ENCODE peak calls at places on chromosome 1, in nine cellular contexts. N is AG04449, V is omental fat pad, T is bronchial epithelial cell, B is psoas muscle, C is prostate gland, G is RWPE1, F is cardiac fibroblast, M is GM23338. H is an unnamed sample.

GRCh38 chr1:68104155-68104554 is 53.7 kb upstream of the DIRAS3 start:
- DNase-seq in N (no peak), V (no peak), T (no peak), B (no peak), C (no peak), G (no peak), F (peak), M (no peak), H (no peak)

GRCh38 chr1:179786815-179787736 is 44.0 kb downstream of the FAM163A start:
- DNase-seq in N (no peak), V (no peak), T (no peak), B (no peak), C (no peak), G (no peak), F (no peak), M (no peak), H (no peak)

GRCh38 chr1:35281565-35281964 is 13.1 kb downstream of the ZMYM4 start:
- DNase-seq in N (no peak), V (no peak), T (no peak), B (no peak), C (no peak), G (no peak), F (no peak), M (no peak), H (no peak)

GRCh38 chr1:40531381-40532061 is at the start of gene ZNF684:
- DNase-seq in N (peak), V (peak), T (peak), B (peak), C (peak), G (peak), F (peak), M (peak), H (peak)

GRCh38 chr1:161473363-161473762 is 31.9 kb upstream of the FCGR2A start:
- DNase-seq in N (no peak), V (no peak), T (no peak), B (no peak), C (no peak), G (no peak), F (peak), M (peak), H (no peak)

GRCh38 chr1:234541281-234541975 is 62.4 kb upstream of the TARBP1 start:
- DNase-seq in N (no peak), V (no peak), T (peak), B (no peak), C (no peak), G (peak), F (peak), M (no peak), H (no peak)

GRCh38 chr1:91098299-91098901 is 76.6 kb upstream of the ZNF644 start:
- DNase-seq in N (no peak), V (no peak), T (peak), B (no peak), C (no peak), G (no peak), F (no peak), M (no peak), H (no peak)

GRCh38 chr1:41314376-41314775 is 46.9 kb upstream of the FOXO6 start:
- DNase-seq in N (no peak), V (no peak), T (peak), B (no peak), C (no peak), G (no peak), F (peak), M (no peak), H (no peak)

GRCh38 chr1:215399787-215400186 is 167.3 kb upstream of the KCTD3 start:
- DNase-seq in N (no peak), V (no peak), T (no peak), B (no peak), C (no peak), G (no peak), F (no peak), M (no peak), H (no peak)

GRCh38 chr1:64110924-64111777 is 92.3 kb upstream of the UBE2U start:
- DNase-seq in N (no peak), V (no peak), T (no peak), B (no peak), C (no peak), G (no peak), F (no peak), M (no peak), H (no peak)

GRCh38 chr1:233057836-233058235 is 107.4 kb downstream of the NTPCR start:
- DNase-seq in N (no peak), V (no peak), T (no peak), B (no peak), C (no peak), G (no peak), F (no peak), M (no peak), H (no peak)

GRCh38 chr1:5488448-5488847 is 503.8 kb downstream of the NPHP4 start:
- DNase-seq in N (no peak), V (no peak), T (no peak), B (no peak), C (no peak), G (no peak), F (no peak), M (no peak), H (no peak)

GRCh38 chr1:2480986-2481364 is 4.9 kb downstream of the PLCH2 start:
- DNase-seq in N (no peak), V (no peak), T (no peak), B (no peak), C (peak), G (no peak), F (no peak), M (no peak), H (no peak)

GRCh38 chr1:29985376-29985945 is 737.9 kb downstream of the MATN1 start:
- DNase-seq in N (no peak), V (no peak), T (no peak), B (no peak), C (no peak), G (no peak), F (no peak), M (no peak), H (no peak)

GRCh38 chr1:23273450-23274133 is 56.3 kb upstream of the HTR1D start:
- DNase-seq in N (peak), V (no peak), T (peak), B (no peak), C (no peak), G (peak), F (peak), M (no peak), H (peak)

GRCh38 chr1:6466023-6466422 is at the start of gene TNFRSF25:
- DNase-seq in N (no peak), V (no peak), T (no peak), B (no peak), C (no peak), G (no peak), F (no peak), M (peak), H (no peak)

GRCh38 chr1:75696000-75696399 is 28.5 kb upstream of the ACADM start:
- DNase-seq in N (no peak), V (no peak), T (no peak), B (no peak), C (no peak), G (no peak), F (no peak), M (no peak), H (no peak)

GRCh38 chr1:31510853-31511789 is 65.2 kb upstream of the TINAGL1 start:
- DNase-seq in N (no peak), V (no peak), T (peak), B (no peak), C (peak), G (peak), F (no peak), M (peak), H (no peak)

GRCh38 chr1:40153073-40153770 is 8.0 kb upstream of the RLF start:
- DNase-seq in N (no peak), V (no peak), T (peak), B (no peak), C (peak), G (peak), F (peak), M (peak), H (peak)

GRCh38 chr1:219670426-219671149 is 57.7 kb upstream of the ZC3H11B start:
- DNase-seq in N (no peak), V (no peak), T (no peak), B (no peak), C (no peak), G (no peak), F (peak), M (no peak), H (no peak)

GRCh38 chr1:218366322-218367052 is 21.4 kb downstream of the TGFB2 start:
- DNase-seq in N (no peak), V (no peak), T (no peak), B (no peak), C (no peak), G (no peak), F (peak), M (no peak), H (no peak)

GRCh38 chr1:59415876-59416275 is 119.0 kb downstream of the FGGY start:
- DNase-seq in N (no peak), V (no peak), T (no peak), B (no peak), C (no peak), G (no peak), F (no peak), M (no peak), H (no peak)

GRCh38 chr1:159821171-159821867 is 5.4 kb upstream of the SLAMF8 start:
- DNase-seq in N (no peak), V (no peak), T (no peak), B (no peak), C (no peak), G (no peak), F (peak), M (peak), H (no peak)

GRCh38 chr1:9901148-9902059 is 8.7 kb downstream of the CTNNBIP1 start:
- DNase-seq in N (no peak), V (no peak), T (no peak), B (no peak), C (no peak), G (no peak), F (no peak), M (no peak), H (no peak)

GRCh38 chr1:85607126-85607912 is 26.8 kb downstream of the CCN1 start:
- DNase-seq in N (peak), V (no peak), T (peak), B (no peak), C (no peak), G (peak), F (peak), M (peak), H (peak)

GRCh38 chr1:211420845-211421454 is 71.0 kb downstream of the RD3 start:
- DNase-seq in N (no peak), V (no peak), T (no peak), B (no peak), C (no peak), G (no peak), F (peak), M (no peak), H (no peak)

GRCh38 chr1:234067584-234067983 is 163.1 kb downstream of the SLC35F3 start:
- DNase-seq in N (no peak), V (no peak), T (no peak), B (no peak), C (no peak), G (no peak), F (no peak), M (no peak), H (no peak)

GRCh38 chr1:24659993-24660665 is 17.0 kb downstream of the SRRM1 start:
- DNase-seq in N (no peak), V (no peak), T (no peak), B (no peak), C (no peak), G (no peak), F (peak), M (no peak), H (no peak)

GRCh38 chr1:212585210-212585609 is 23.4 kb upstream of the ATF3 start:
- DNase-seq in N (no peak), V (no peak), T (no peak), B (no peak), C (no peak), G (no peak), F (no peak), M (no peak), H (no peak)

GRCh38 chr1:212587304-212588136 is 21.0 kb upstream of the ATF3 start:
- DNase-seq in N (peak), V (no peak), T (no peak), B (no peak), C (no peak), G (no peak), F (peak), M (no peak), H (no peak)

GRCh38 chr1:212586429-212587303 is 21.9 kb upstream of the ATF3 start:
- DNase-seq in N (no peak), V (no peak), T (no peak), B (no peak), C (no peak), G (no peak), F (no peak), M (no peak), H (no peak)

GRCh38 chr1:212589434-212589833 is 19.1 kb upstream of the ATF3 start:
- DNase-seq in N (no peak), V (no peak), T (no peak), B (no peak), C (no peak), G (no peak), F (no peak), M (no peak), H (no peak)

GRCh38 chr1:212588137-212588510 is 20.4 kb upstream of the ATF3 start:
- DNase-seq in N (no peak), V (no peak), T (no peak), B (no peak), C (no peak), G (no peak), F (no peak), M (no peak), H (no peak)
- TF ChIP-seq CTCF in N (no peak), V (no peak), T (no peak), B (no peak), C (no peak), G (no peak), F (no peak), M (no peak), H (no peak)

GRCh38 chr1:239951518-239952130 is 140.1 kb upstream of the FMN2 start:
- DNase-seq in N (peak), V (peak), T (peak), B (peak), C (peak), G (peak), F (peak), M (peak), H (peak)

GRCh38 chr1:239954836-239955235 is 136.8 kb upstream of the FMN2 start:
- DNase-seq in N (no peak), V (no peak), T (no peak), B (no peak), C (no peak), G (no peak), F (no peak), M (no peak), H (no peak)

GRCh38 chr1:239956230-239956629 is 135.5 kb upstream of the FMN2 start:
- DNase-seq in N (no peak), V (no peak), T (no peak), B (no peak), C (no peak), G (no peak), F (no peak), M (no peak), H (no peak)

GRCh38 chr1:239955431-239955830 is 136.3 kb upstream of the FMN2 start:
- DNase-seq in N (no peak), V (no peak), T (no peak), B (no peak), C (no peak), G (no peak), F (no peak), M (no peak), H (no peak)

DNA sequence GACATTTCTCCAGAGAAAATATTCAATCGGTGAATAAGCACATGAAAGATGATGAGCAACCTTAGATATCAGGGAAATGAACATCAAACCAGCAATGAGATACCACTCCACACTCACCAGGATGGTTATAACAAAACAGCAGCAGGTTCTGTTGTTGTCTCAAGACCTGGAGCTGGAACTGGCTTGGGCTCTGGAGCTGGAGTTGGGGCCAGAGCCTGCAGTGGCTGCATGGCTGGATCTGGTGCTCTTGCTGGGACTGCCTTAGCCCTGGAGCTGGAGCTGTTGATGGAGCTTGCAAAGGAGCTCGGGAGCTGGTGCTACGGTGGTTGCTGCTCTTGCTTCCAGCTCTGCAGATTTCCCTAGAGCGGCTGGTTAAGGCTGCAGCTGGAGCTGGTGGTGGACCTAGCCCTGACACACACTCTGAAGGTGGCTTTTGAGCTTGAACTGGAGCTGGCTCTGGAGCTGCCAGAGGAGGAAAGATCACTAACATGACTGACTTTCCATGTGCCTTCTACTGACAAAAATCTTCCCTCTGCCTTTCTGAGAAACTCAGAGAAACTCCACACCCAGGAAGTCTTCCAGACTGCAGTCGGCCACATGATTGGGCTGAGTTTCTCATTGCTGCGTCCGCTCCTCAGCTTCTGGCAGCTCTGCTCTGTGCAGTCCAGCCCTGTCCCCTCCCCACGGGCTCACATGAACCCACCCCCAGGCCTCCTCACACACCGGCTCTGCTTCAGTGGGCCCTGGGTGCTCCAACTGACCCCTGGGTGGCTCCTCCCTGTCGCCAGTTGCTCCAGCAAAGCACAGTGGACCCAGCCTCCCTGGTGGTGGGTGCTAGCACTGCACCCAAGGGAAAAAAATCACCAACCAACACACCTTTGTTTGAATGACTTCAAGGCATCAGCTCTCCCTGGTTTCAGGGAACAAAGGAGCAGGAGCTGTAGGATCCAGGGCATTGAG is 139.1 kb upstream of the FMN2 start:
- DNase-seq in N (no peak), V (no peak), T (no peak), B (no peak), C (no peak), G (peak), F (peak), M (peak), H (no peak)
- TF ChIP-seq CTCF in N (peak), V (no peak), T (peak), B (peak), C (peak), G (no peak), F (peak), M (peak), H (peak)

DNA sequence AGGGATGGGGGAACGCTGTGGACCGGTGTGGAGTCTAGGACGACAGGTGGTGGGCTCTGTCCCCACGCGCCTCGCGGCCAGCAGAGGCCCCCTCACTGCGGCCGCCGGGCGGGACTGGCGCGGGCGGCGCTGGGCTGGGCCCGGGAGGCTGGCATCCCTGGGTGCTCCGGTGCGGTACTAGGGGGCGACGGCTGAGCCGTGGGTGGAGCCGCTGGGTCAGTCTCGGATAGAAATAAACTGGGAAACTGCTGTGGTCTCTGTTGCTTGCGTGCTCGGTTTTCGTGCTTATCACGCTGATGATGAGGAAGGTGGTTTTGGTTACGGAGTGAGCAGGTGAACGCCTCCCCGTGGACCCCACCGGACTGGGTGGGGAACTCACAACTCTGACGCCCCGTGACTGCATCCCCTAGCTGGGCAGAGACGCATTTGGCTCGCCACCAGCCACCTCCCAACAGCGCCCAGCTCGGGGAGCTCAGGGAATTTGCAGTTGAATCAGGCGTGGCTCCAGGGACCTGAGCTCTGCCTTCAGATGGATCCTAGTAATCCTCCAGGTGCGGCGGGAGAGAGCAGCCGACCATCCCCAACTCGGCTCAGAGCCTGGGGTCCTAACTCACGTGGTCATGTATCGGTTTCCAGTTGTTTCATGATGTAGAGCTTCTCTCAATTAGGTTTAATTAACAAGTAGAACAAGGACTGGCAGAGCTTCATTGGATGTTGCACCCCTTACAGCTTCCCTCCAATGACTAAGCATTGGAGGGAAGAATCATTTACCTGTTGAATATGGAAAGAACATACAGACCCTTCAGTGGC is 32.1 kb downstream of the HSD17B7 start:
- DNase-seq in N (no peak), V (no peak), T (no peak), B (no peak), C (peak), G (no peak), F (no peak), M (peak), H (no peak)
- TF ChIP-seq CTCF in N (no peak), V (no peak), T (peak), B (no peak), C (no peak), G (no peak), F (peak), M (peak), H (no peak)

GRCh38 chr1:53172751-53173498 is 23.7 kb upstream of the CPT2 start:
- DNase-seq in N (no peak), V (no peak), T (no peak), B (no peak), C (no peak), G (no peak), F (peak), M (peak), H (no peak)
- TF ChIP-seq CTCF in N (no peak), V (no peak), T (no peak), B (peak), C (no peak), G (no peak), F (peak), M (peak), H (peak)

DNA sequence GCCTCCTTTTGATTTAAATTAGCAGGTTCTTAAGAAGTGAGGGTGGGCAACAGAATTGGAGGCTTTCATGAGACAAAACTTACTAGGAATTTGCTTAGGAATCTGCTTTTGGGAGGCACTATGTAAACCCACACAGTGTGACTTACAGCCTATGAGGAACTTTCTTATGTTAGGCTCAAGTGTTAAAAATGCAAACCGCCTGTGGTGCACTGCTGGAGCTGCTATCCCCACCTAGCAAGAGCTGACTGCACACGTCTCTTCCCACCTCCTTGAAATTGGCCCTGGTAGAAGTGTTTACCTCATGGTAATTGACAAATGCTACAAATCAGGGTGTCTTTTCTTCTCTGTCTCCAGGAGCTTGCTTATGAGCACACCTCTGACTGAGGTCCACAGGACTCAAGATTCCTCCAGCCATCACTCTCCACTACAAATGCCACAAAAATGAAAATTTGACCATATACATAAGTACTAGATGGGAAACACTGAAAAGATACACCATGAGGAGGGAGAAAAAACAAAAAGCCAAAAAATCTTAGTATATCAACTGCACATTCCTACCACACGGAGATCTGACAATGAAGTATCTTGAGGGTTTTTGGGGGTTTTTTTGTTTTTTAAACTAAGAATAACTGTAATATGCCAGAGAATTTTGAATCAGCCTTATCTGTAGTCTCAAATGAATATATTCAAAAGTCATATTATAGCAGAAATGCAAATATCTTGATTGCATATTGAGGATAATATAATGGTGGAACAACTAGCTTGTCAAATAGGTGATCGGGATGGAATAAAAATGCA is 18.2 kb upstream of the NPL start:
- DNase-seq in N (no peak), V (no peak), T (no peak), B (no peak), C (no peak), G (no peak), F (no peak), M (no peak), H (no peak)
- TF ChIP-seq CTCF in N (no peak), V (no peak), T (no peak), B (peak), C (no peak), G (no peak), F (peak), M (no peak), H (no peak)

GRCh38 chr1:175376194-175376593 is 183.6 kb upstream of the KIAA0040 start:
- DNase-seq in N (no peak), V (no peak), T (peak), B (no peak), C (no peak), G (peak), F (peak), M (peak), H (no peak)
- TF ChIP-seq CTCF in N (no peak), V (no peak), T (no peak), B (no peak), C (no peak), G (peak), F (no peak), M (peak), H (no peak)

H was measured in AG09319.